ENCODE peak calls at places on chromosomes 12 and 14, in five cellular contexts. F is cardiac muscle cell, R is neuronal stem cell, Z is IMR-90, L is body of pancreas. A is an unnamed sample. For H3K36me3 and H3K9me3, the result is how much of the 10 kb centered on the place peaks cover.

GRCh38 chr14:52694761-52695480 is 437 bp downstream of the ERO1A start:
- DNase-seq in R (peak), F (peak), Z (peak), L (peak), A (peak)

GRCh38 chr14:73713804-73714655 is at the start of gene PNMA1:
- DNase-seq in L (peak), F (peak), R (peak), Z (peak), A (peak)

GRCh38 chr12:6777386-6777785 is 5.1 kb downstream of the LAG3 start:
- DNase-seq in R (no peak), Z (no peak), F (no peak), L (no peak), A (no peak)

GRCh38 chr12:114764516-114764915 is 80.5 kb upstream of the TBX3 start:
- DNase-seq in F (peak), Z (peak), L (no peak), R (peak), A (no peak)

GRCh38 chr14:41899416-41899815 is 292.7 kb downstream of the LRFN5 start:
- DNase-seq in L (no peak), R (no peak), Z (peak), F (peak), A (no peak)

GRCh38 chr14:101665478-101666078 is 95.9 kb upstream of the PPP2R5C start:
- DNase-seq in L (peak), Z (peak), R (peak), F (peak), A (peak)

GRCh38 chr12:24748326-24748725 is 200.6 kb downstream of the BCAT1 start:
- DNase-seq in L (no peak), F (no peak), R (no peak), Z (no peak), A (no peak)

GRCh38 chr12:6866920-6867406 is 368 bp upstream of the TPI1 start:
- DNase-seq in L (no peak), R (no peak), F (no peak), Z (no peak), A (peak)

GRCh38 chr12:114395755-114396152 is 10.2 kb downstream of the TBX5 start:
- DNase-seq in F (peak), Z (peak), L (no peak), R (peak), A (no peak)

GRCh38 chr14:21023174-21023573 is 1.7 kb downstream of the NDRG2 start:
- DNase-seq in F (no peak), R (no peak), L (no peak), Z (no peak), A (no peak)

GRCh38 chr14:103512701-103513611 is 9.7 kb downstream of the CKB start:
- DNase-seq in Z (peak), F (no peak), R (no peak), L (peak), A (peak)

GRCh38 chr14:89308232-89308959 is 108.6 kb downstream of the FOXN3 start:
- DNase-seq in Z (peak), R (no peak), L (no peak), F (peak), A (no peak)

GRCh38 chr12:10073266-10073665 is 25.5 kb downstream of the CLEC1A start:
- DNase-seq in F (no peak), L (no peak), R (no peak), Z (no peak), A (no peak)

GRCh38 chr14:56811596-56812363 is 1.5 kb upstream of the OTX2 start:
- DNase-seq in F (no peak), Z (no peak), R (no peak), L (no peak), A (no peak)

GRCh38 chr12:24201258-24201970 is 251.9 kb upstream of the SOX5 start:
- DNase-seq in R (no peak), F (no peak), Z (no peak), L (no peak), A (no peak)

GRCh38 chr14:43356382-43356781 is 1150.7 kb downstream of the FSCB start:
- DNase-seq in Z (no peak), R (no peak), F (no peak), L (no peak), A (no peak)

GRCh38 chr12:10667581-10667980 is 6.3 kb downstream of the STYK1 start:
- DNase-seq in R (no peak), Z (no peak), L (no peak), F (no peak), A (no peak)

GRCh38 chr12:109492371-109492770 is 14.9 kb downstream of the UBE3B start:
- DNase-seq in Z (no peak), F (no peak), R (no peak), L (no peak), A (no peak)

GRCh38 chr14:57136669-57137068 is 132.0 kb downstream of the EXOC5 start:
- DNase-seq in L (no peak), F (no peak), Z (no peak), R (no peak), A (no peak)

GRCh38 chr12:28340261-28340660 is 150.0 kb downstream of the CCDC91 start:
- DNase-seq in R (no peak), Z (peak), F (peak), L (no peak), A (no peak)

GRCh38 chr14:38016497-38016896 is 191.2 kb upstream of the SSTR1 start:
- DNase-seq in F (peak), R (no peak), Z (no peak), L (peak), A (peak)

GRCh38 chr12:64010069-64010686 is 165.7 kb downstream of the SRGAP1 start:
- DNase-seq in Z (peak), L (no peak), R (no peak), F (peak), A (no peak)

GRCh38 chr12:88578274-88578673 is 2.0 kb downstream of the KITLG start:
- DNase-seq in R (no peak), F (no peak), Z (no peak), L (no peak), A (no peak)

GRCh38 chr12:93229494-93230310 is 148.0 kb upstream of the NUDT4 start:
- DNase-seq in L (no peak), F (peak), R (no peak), Z (peak), A (no peak)

GRCh38 chr12:3154006-3154405 is 76.8 kb downstream of the TSPAN9 start:
- DNase-seq in L (no peak), Z (no peak), F (no peak), R (no peak), A (no peak)

GRCh38 chr12:109385339-109386078 is 37.8 kb downstream of the MYO1H start:
- DNase-seq in L (no peak), R (peak), F (peak), Z (peak), A (peak)

GRCh38 chr14:65704850-65705249 is 292.3 kb downstream of the FUT8 start:
- DNase-seq in Z (no peak), R (no peak), F (peak), L (no peak), A (no peak)

GRCh38 chr14:68719634-68720384 is 73.1 kb downstream of the ZFP36L1 start:
- DNase-seq in Z (no peak), L (no peak), F (no peak), R (no peak), A (peak)

GRCh38 chr14:52328286-52328685 is 14.2 kb downstream of the PTGER2 start:
- DNase-seq in Z (peak), L (no peak), R (no peak), F (peak), A (no peak)

GRCh38 chr14:105918496-105919262 is 392.3 kb downstream of the TMEM121 start:
- DNase-seq in L (no peak), Z (no peak), F (no peak), R (no peak), A (no peak)

GRCh38 chr12:106139422-106140141 is 828 bp upstream of the NUAK1 start:
- DNase-seq in R (peak), L (peak), F (peak), Z (peak), A (peak)

GRCh38 chr14:30389134-30389900 is 169.6 kb upstream of the G2E3 start:
- DNase-seq in L (peak), Z (no peak), F (peak), R (no peak), A (no peak)

GRCh38 chr12:87943666-87944065 is 85.5 kb downstream of the C12orf50 start:
- DNase-seq in F (no peak), R (no peak), L (peak), Z (no peak), A (no peak)

GRCh38 chr12:117098361-117099217 is 627 bp downstream of the TESC start:
- DNase-seq in L (peak), F (no peak), Z (no peak), R (no peak), A (no peak)

GRCh38 chr12:77343291-77343690 is 277.9 kb upstream of the E2F7 start:
- DNase-seq in Z (peak), F (peak), R (no peak), L (no peak), A (no peak)

GRCh38 chr14:45112886-45113772 is 21.2 kb downstream of the FKBP3 start:
- DNase-seq in F (peak), L (no peak), R (no peak), Z (peak), A (peak)

GRCh38 chr14:45120109-45120508 is 14.2 kb downstream of the FKBP3 start:
- DNase-seq in F (no peak), L (no peak), Z (no peak), R (no peak), A (no peak)

GRCh38 chr14:45118594-45118993 is 15.7 kb downstream of the FKBP3 start:
- DNase-seq in F (no peak), Z (no peak), L (no peak), R (no peak), A (no peak)

DNA sequence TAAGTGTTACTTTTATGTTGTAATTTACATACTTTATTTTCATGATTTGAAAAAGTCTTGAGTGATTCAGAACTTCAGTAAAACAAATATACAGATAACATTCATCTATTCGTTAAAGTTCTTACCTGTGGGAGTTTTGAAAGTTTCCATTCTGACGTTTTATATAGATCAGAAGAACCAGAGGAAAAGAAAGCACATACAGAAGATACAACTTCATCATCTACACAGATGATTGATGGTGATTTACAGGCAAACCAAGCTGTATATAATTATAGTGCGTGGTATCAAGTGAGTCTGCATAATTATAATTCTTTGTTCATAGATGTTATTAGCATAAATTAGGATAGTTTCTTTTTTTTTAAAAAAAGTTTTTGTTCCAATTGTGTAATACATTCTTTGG is 20.0 kb downstream of the FKBP3 start:
- DNase-seq in R (no peak), L (no peak), Z (no peak), F (no peak), A (no peak)
- H3K36me3 ChIP-seq in R (half or more), L (under half), Z (under half), F (half or more), A (under half)

GRCh38 chr12:67482751-67483661 is 165.5 kb upstream of the DYRK2 start:
- DNase-seq in R (no peak), F (peak), Z (peak), L (peak), A (peak)
- H3K27ac ChIP-seq in R (no peak), F (peak), Z (no peak), L (no peak), A (no peak)

GRCh38 chr12:129827985-129828384 is 75.8 kb downstream of the TMEM132D start:
- DNase-seq in F (no peak), L (no peak), Z (no peak), R (no peak), A (no peak)

GRCh38 chr12:129825316-129825715 is 78.5 kb downstream of the TMEM132D start:
- DNase-seq in R (no peak), L (no peak), F (no peak), Z (no peak), A (no peak)

GRCh38 chr12:129821964-129822363 is 81.9 kb downstream of the TMEM132D start:
- DNase-seq in R (no peak), L (no peak), Z (no peak), F (no peak), A (no peak)

GRCh38 chr12:129827102-129827873 is 76.5 kb downstream of the TMEM132D start:
- DNase-seq in F (no peak), R (no peak), L (no peak), Z (no peak), A (no peak)

GRCh38 chr12:129826273-129826672 is 77.6 kb downstream of the TMEM132D start:
- DNase-seq in L (no peak), R (peak), F (no peak), Z (no peak), A (no peak)
- H3K9me3 ChIP-seq in L (under half), R (under half), F (under half), Z (under half), A (under half)

GRCh38 chr12:52076811-52077210 is 2.7 kb upstream of the SMIM41 start:
- DNase-seq in F (no peak), Z (no peak), R (no peak), L (no peak), A (no peak)

GRCh38 chr12:52073531-52073950 is 3.8 kb downstream of the ATG101 start:
- DNase-seq in R (no peak), L (no peak), Z (no peak), F (no peak), A (no peak)

GRCh38 chr12:52074006-52074405 is 4.2 kb downstream of the ATG101 start:
- DNase-seq in L (no peak), Z (no peak), R (no peak), F (peak), A (no peak)

GRCh38 chr12:52075409-52075724 is 4.1 kb upstream of the SMIM41 start:
- DNase-seq in F (no peak), Z (peak), L (no peak), R (no peak), A (no peak)

DNA sequence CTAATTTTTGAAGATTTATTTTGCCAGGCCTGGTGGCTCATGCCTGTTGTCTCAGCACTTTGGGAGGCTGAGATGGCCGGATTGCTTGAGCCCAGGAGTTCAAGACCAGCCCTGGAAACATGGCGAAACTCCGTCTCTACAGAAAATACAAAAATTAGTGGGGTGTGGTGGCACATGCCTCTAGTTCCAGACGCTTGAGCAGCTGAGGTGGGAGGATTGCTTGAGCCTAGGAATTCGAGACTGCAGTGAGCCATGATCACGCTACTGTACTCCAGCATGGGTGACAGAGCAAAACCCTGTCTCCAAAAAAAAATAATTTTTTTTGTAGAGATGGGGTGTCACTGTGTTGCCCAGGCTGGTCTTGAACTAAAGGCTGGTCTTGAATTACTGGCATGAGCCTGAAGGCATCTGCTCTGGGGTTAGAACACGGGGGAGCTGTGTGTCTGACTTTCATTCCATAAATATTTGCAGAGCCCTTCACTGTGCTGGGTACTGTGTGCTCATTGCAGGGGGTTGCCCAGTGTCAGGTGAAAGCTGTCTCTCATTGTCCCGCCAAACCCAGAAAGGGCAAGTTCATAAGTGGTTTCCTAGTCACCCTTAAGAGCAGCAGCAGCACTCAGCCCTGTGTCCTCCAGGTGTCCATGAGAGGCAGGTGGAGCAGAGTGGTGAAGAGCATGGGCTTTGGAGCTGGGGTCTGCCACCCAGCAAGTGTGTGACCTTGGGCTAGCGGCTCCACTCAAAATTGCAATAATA is 4.7 kb upstream of the SMIM41 start:
- DNase-seq in R (no peak), L (no peak), Z (no peak), F (no peak), A (no peak)
- H3K36me3 ChIP-seq in R (half or more), L (under half), Z (half or more), F (under half), A (under half)

DNA sequence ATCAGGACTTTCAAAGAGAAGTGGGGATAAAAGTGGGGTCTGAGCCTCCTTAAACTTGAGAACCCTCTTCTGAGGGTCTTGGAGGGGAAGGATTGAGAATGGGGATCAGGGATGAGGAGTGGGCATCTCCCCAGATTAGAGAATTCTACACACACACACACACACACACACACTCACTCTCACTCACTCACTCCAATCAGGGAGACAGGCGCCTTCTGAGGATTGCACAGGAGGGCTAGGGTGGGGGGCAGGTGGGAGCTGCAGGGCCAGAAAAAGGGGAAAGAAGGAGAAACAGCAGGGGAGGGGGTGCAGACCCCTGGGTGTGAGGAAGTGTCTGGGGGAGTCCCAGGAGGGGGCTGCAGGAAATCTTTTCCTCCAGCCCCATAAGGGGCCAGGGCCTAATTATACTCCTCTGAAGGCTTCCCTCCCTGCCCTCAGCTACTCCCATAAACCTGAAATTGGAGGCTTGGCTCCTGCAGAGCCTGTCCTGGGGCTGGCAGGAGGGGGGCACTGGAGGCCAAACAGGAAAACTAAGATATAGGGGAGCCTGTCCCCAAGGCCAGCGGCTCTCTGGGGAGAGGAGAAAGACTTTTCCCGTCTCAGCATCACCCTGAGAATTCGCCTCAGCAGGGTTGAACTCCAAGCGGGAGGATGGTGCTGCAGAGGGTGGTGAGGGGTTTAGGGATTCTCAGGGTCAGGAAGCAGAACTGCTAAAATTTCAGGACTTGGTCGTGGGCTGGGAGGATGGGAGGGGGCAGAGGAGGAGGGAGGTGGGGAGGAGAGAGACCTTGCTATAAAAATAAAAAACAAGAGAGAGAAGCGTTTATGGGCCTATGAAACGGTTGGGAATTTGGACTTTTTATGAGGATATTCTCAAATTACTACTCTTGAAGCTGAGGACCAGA is 1.6 kb downstream of the HOXC9 start:
- DNase-seq in R (no peak), L (no peak), F (no peak), Z (no peak), A (no peak)
- H3K27ac ChIP-seq in R (no peak), L (no peak), F (no peak), Z (no peak), A (no peak)

GRCh38 chr12:38110026-38110699 is 206.4 kb upstream of the ALG10B start:
- DNase-seq in R (no peak), F (no peak), Z (no peak), L (no peak), A (no peak)
- H3K9me3 ChIP-seq in R (under half), F (under half), Z (under half), L (under half), A (under half)

GRCh38 chr12:107331912-107332311 is 238.6 kb upstream of the CRY1 start:
- DNase-seq in Z (no peak), F (no peak), L (no peak), R (no peak), A (no peak)
- H3K36me3 ChIP-seq in Z (under half), F (under half), L (under half), R (under half), A (under half)

DNA sequence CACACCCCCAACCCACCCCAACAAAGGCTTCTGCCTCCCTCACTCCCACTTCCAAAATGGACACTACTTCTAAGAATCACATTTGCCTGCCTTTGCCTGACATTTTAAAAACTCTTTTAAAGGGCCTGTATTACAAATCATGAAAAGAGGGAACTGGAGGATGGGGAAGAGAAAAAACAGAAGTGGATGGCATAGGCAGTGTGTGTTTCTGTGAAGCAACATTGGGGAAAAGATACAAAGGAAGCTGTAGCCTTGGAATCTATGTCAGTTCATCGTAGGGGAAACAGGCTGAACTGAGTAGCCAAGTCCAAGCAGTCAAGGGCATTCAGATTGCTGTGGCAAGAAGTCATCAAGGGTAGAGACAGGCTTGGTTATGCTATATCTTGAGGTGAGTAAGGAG is 273.9 kb downstream of the BTG1 start:
- DNase-seq in Z (no peak), R (no peak), F (no peak), L (no peak), A (peak)
- H3K27ac ChIP-seq in Z (no peak), R (no peak), F (no peak), L (no peak), A (peak)

A was measured in small intestine.